ENCODE peak calls at places on chromosomes 12 and 14, in four cellular contexts. P, V, Y and D are unnamed samples.
A peak's percentile ranks its signal among the peaks of the same experiment; 100 is the strongest.

GRCh38 chr12:31835276-31835882 is 106.6 kb upstream of the AMN1 start:
- DNase-seq in V (no peak), Y (no peak), P (no peak), D (no peak)

GRCh38 chr12:27158322-27158721 is 75.9 kb upstream of the C12orf71 start:
- DNase-seq in P (no peak), Y (no peak), V (no peak), D (no peak)

GRCh38 chr14:57512221-57512620 is 18.6 kb upstream of the CCDC198 start:
- DNase-seq in P (no peak), V (no peak), Y (no peak), D (no peak)

GRCh38 chr12:95177201-95177768 is 40.0 kb downstream of the FGD6 start:
- DNase-seq in V (no peak), P (no peak), Y (no peak), D (no peak)

GRCh38 chr12:48810817-48811453 is 7.4 kb upstream of the CACNB3 start:
- DNase-seq in P (no peak), Y (no peak), V (no peak), D (no peak)

GRCh38 chr14:89303452-89304435 is 113.3 kb downstream of the FOXN3 start:
- DNase-seq in P (peak; percentile 21), V (no peak), Y (peak; percentile 78), D (peak; percentile 57)

GRCh38 chr12:10364839-10365681 is 24.8 kb downstream of the KLRK1 start:
- DNase-seq in V (no peak), Y (no peak), P (peak; percentile 83), D (peak; percentile 35)

GRCh38 chr14:50447491-50447890 is 50.8 kb upstream of the CDKL1 start:
- DNase-seq in V (no peak), Y (no peak), P (no peak), D (no peak)

GRCh38 chr14:70624972-70625371 is 16.7 kb upstream of the TTC9 start:
- DNase-seq in P (no peak), V (no peak), Y (no peak), D (no peak)

GRCh38 chr14:28381656-28382055 is 384.9 kb upstream of the FOXG1 start:
- DNase-seq in V (no peak), Y (no peak), P (no peak), D (no peak)

GRCh38 chr12:108633081-108633533 is 587 bp downstream of the SELPLG start:
- DNase-seq in V (peak; percentile 70), Y (no peak), P (peak; percentile 22), D (no peak)

GRCh38 chr12:86914716-86915115 is 658.5 kb upstream of the MGAT4C start:
- DNase-seq in P (no peak), Y (no peak), V (no peak), D (no peak)

GRCh38 chr12:60394680-60395079 is 798.9 kb downstream of the SLC16A7 start:
- DNase-seq in P (no peak), V (no peak), Y (no peak), D (no peak)

GRCh38 chr12:112446008-112446725 is 27.4 kb downstream of the PTPN11 start:
- DNase-seq in P (no peak), V (no peak), Y (no peak), D (no peak)

GRCh38 chr12:112456029-112456428 is 37.3 kb downstream of the PTPN11 start:
- DNase-seq in P (no peak), V (no peak), Y (no peak), D (no peak)

GRCh38 chr12:112447106-112447505 is 28.4 kb downstream of the PTPN11 start:
- DNase-seq in V (no peak), P (no peak), Y (no peak), D (no peak)

DNA sequence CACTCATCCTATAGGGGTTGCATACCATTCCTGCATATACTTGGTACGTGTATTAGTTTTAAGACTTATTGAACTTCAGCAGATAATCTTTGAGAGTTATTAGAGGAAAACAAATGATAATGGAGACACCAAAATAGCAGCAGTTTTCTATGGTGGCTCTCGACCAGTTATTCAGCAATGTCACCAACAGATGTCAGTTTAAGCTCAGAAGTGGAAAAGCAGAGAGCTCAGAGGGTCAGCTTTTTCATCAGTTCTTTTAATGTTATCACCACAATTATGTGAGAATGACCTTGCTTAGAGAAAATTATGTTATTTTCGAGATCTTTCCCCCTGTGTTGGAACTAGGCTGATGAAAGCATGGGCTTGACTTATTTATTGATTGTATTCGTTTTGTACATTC is 32.0 kb downstream of the PTPN11 start:
- DNase-seq in V (no peak), P (no peak), Y (no peak), D (no peak)
- TF ChIP-seq CTCF in V (no peak), P (no peak), Y (no peak), D (no peak)

GRCh38 chr12:109651596-109651995 is 62.0 kb upstream of the FAM222A start:
- DNase-seq in V (no peak), P (no peak), Y (no peak), D (no peak)
- TF ChIP-seq CTCF in V (no peak), P (no peak), Y (no peak), D (no peak)

DNA sequence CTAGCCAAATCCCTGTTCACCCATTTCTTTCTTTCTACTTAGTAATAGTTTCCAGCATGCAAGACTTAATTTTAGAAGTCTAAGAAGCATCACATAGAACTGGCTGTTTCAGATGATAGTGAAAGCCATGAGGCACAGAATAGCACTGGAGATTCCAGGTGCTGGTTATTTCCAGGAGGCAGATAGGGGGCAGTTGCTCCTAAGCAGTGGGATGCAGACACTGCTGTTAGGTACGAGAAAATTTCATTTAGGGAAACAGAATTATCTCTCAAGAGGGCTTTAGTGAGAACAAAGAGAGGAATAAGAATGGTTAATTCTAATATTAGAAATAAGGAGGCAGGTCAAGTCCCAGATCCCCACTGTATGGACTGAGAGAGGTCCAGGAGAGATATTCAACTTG is 3.6 kb upstream of the MDGA2 start:
- DNase-seq in P (no peak), V (no peak), Y (no peak), D (no peak)
- TF ChIP-seq CTCF in P (no peak), V (no peak), Y (no peak), D (no peak)

GRCh38 chr12:90441431-90441830 is 513.5 kb downstream of the CCER1 start:
- DNase-seq in Y (no peak), V (no peak), P (no peak), D (no peak)
- TF ChIP-seq CTCF in Y (no peak), V (no peak), P (no peak), D (no peak)

GRCh38 chr12:16946691-16947090 is 340.7 kb upstream of the LMO3 start:
- DNase-seq in Y (no peak), P (no peak), V (no peak), D (no peak)

GRCh38 chr12:16950041-16950677 is 344.2 kb upstream of the LMO3 start:
- DNase-seq in P (no peak), V (no peak), Y (no peak), D (no peak)

GRCh38 chr12:16955083-16955657 is 349.2 kb upstream of the LMO3 start:
- DNase-seq in V (no peak), Y (no peak), P (no peak), D (no peak)

DNA sequence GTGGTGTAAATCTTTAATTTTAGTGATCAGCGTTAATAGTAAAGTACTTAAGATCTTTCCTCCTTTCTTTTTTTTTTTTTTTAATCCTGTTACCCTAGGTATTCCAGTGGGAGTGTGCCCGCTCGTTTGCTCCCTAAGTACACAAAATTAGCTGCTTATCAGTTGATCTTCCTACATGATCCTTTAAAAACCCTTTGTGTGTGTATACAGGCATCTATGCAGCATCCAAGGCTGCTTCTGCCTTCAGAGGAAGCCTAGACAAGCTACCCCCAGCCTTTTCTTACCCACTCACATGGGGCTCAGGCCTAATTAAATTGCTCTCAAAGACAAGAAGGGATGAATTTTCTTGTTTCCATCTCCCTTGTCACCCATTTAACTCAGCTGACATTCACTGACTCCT is 343.4 kb upstream of the LMO3 start:
- DNase-seq in V (no peak), P (no peak), Y (no peak), D (no peak)
- TF ChIP-seq CTCF in V (no peak), P (no peak), Y (no peak), D (no peak)

GRCh38 chr14:97106166-97106565 is 309.0 kb downstream of the VRK1 start:
- DNase-seq in Y (no peak), V (no peak), P (peak; percentile 43), D (no peak)

GRCh38 chr14:97106609-97107008 is 309.4 kb downstream of the VRK1 start:
- DNase-seq in P (no peak), Y (no peak), V (no peak), D (no peak)

GRCh38 chr14:97107760-97108159 is 310.6 kb downstream of the VRK1 start:
- DNase-seq in P (no peak), Y (no peak), V (no peak), D (no peak)

GRCh38 chr14:97109234-97109633 is 312.1 kb downstream of the VRK1 start:
- DNase-seq in V (no peak), P (no peak), Y (no peak), D (no peak)

GRCh38 chr14:97107070-97107469 is 309.9 kb downstream of the VRK1 start:
- DNase-seq in V (no peak), Y (no peak), P (no peak), D (no peak)
- TF ChIP-seq CTCF in V (no peak), Y (no peak), P (no peak), D (no peak)

GRCh38 chr14:94768141-94768520 is 1.8 kb downstream of the GSC start:
- DNase-seq in P (no peak), Y (no peak), V (no peak), D (no peak)

GRCh38 chr14:94770251-94770749 is 387 bp upstream of the GSC start:
- DNase-seq in Y (no peak), V (no peak), P (no peak), D (no peak)

GRCh38 chr14:94770815-94771190 is 890 bp upstream of the GSC start:
- DNase-seq in V (no peak), P (no peak), Y (no peak), D (no peak)

GRCh38 chr14:94768521-94769412 is 1.1 kb downstream of the GSC start:
- DNase-seq in Y (no peak), P (peak; percentile 55), V (no peak), D (no peak)

GRCh38 chr14:94769413-94770250 is at the start of gene GSC:
- DNase-seq in P (peak; percentile 47), V (no peak), Y (no peak), D (no peak)
- TF ChIP-seq CTCF in P (no peak), V (no peak), Y (no peak), D (no peak)

GRCh38 chr14:95922080-95922479 is 45.4 kb downstream of the TUNAR start:
- DNase-seq in P (no peak), Y (no peak), V (no peak), D (no peak)

GRCh38 chr14:95915326-95915725 is 38.7 kb downstream of the TUNAR start:
- DNase-seq in P (no peak), V (no peak), Y (no peak), D (no peak)

GRCh38 chr14:95918466-95918865 is 41.8 kb downstream of the TUNAR start:
- DNase-seq in Y (no peak), V (peak; percentile 16), P (no peak), D (no peak)
- TF ChIP-seq CTCF in Y (no peak), V (no peak), P (no peak), D (no peak)

DNA sequence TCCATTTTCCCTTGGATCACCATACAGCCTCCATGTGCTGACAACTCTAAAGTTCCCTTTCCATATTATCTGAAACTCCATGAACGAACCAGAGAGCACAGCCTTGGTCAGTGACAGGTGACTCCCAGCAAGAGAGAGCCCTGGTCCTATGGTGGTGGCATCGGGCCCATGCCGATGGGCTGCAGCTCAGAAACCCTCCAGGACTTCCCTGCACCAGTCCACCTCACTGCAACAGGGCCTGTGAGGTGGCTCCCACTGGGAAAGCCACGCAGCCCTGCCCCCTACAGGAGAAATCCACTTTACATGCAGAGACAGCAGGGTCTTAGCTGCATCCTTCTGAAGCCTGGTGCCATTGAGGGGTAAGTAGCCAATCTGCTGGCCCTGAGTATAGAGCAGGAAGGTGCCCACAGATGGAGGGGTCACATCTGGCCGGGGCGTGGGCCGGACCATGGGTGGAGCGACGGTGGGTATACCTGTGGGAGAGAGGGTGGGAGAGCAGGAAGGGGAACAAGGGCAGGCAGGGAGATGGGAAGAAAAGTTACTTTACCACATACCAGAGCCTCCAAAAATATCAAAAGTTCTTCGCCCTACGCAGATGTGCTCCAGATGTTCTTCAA is 24.7 kb downstream of the RTRAF start:
- DNase-seq in Y (no peak), V (no peak), P (peak; percentile 28), D (no peak)
- TF ChIP-seq CTCF in Y (peak; percentile 30), V (no peak), P (peak; percentile 28), D (no peak)